ENCODE peak calls at places on chromosomes 16 and 17, in eight cellular contexts. H is heart left ventricle, E is tibial nerve, S is kidney epithelial cell, T is B cell, A is GM20000, R is breast epithelium, D is right atrium auricular region. M is an unnamed sample.
A peak's percentile ranks its signal among the peaks of the same experiment; 100 is the strongest.

GRCh38 chr16:71900336-71900735 is 5.0 kb downstream of the IST1 start:
- DNase-seq in S (no peak), E (no peak), D (no peak), R (no peak), H (no peak), A (no peak), T (peak; percentile 40), M (no peak)

GRCh38 chr17:72158895-72159885 is 38.4 kb downstream of the SOX9 start:
- DNase-seq in S (no peak), R (no peak), A (no peak), D (no peak), T (no peak), H (no peak), E (no peak), M (no peak)

GRCh38 chr17:327971-328370 is 24.6 kb downstream of the RPH3AL start:
- DNase-seq in D (no peak), R (no peak), E (no peak), A (no peak), H (no peak), T (no peak), S (no peak), M (no peak)

GRCh38 chr16:57534881-57535658 is 1.3 kb downstream of the CCDC102A start:
- DNase-seq in T (peak; percentile 26), A (peak; percentile 25), H (no peak), R (peak; percentile 47), D (no peak), S (no peak), E (no peak), M (no peak)

GRCh38 chr16:49575352-49576172 is 202.0 kb downstream of the C16orf78 start:
- DNase-seq in R (no peak), H (peak; percentile 41), A (peak; percentile 76), E (no peak), S (no peak), D (no peak), T (peak; percentile 72), M (no peak)

GRCh38 chr16:8407351-8407750 is 183.0 kb downstream of the TMEM114 start:
- DNase-seq in A (no peak), H (no peak), E (no peak), S (no peak), T (no peak), D (no peak), R (no peak), M (no peak)

GRCh38 chr17:48816774-48817590 is at the start of gene TTLL6:
- DNase-seq in H (peak; percentile 86), E (peak; percentile 57), T (peak; percentile 88), R (peak; percentile 85), A (peak; percentile 83), D (peak; percentile 87), S (no peak), M (no peak)

GRCh38 chr16:31568577-31569359 is 41.1 kb downstream of the AHSP start:
- DNase-seq in T (no peak), A (no peak), R (no peak), E (no peak), S (no peak), D (no peak), H (no peak), M (no peak)

GRCh38 chr17:72725432-72726068 is 366.9 kb downstream of the SLC39A11 start:
- DNase-seq in H (peak; percentile 52), R (peak; percentile 68), A (peak; percentile 47), E (no peak), S (no peak), D (no peak), T (peak; percentile 22), M (peak; percentile 32)

GRCh38 chr16:84356591-84357116 is 11.7 kb upstream of the ATP2C2 start:
- DNase-seq in T (no peak), D (no peak), S (no peak), H (no peak), R (peak; percentile 72), A (no peak), E (peak; percentile 28), M (no peak)

GRCh38 chr17:76023900-76024237 is 3.2 kb downstream of the EVPL start:
- DNase-seq in T (no peak), E (no peak), D (no peak), S (no peak), A (no peak), H (no peak), R (no peak), M (no peak)

GRCh38 chr17:77253611-77254051 is 112.9 kb downstream of the SEC14L1 start:
- DNase-seq in H (no peak), R (no peak), S (no peak), E (no peak), T (no peak), D (no peak), A (no peak), M (no peak)

GRCh38 chr16:66830422-66831404 is at the start of gene NAE1:
- DNase-seq in T (peak; percentile 97), A (peak; percentile 97), R (peak; percentile 74), D (peak; percentile 73), H (peak; percentile 90), S (peak; percentile 47), E (peak; percentile 65), M (peak; percentile 52)

GRCh38 chr17:43771463-43771862 is 7.3 kb downstream of the DUSP3 start:
- DNase-seq in T (no peak), E (no peak), D (no peak), H (no peak), S (no peak), R (no peak), A (no peak), M (no peak)

GRCh38 chr16:2592786-2593185 is 55.0 kb downstream of the PDPK1 start:
- DNase-seq in S (no peak), E (no peak), A (no peak), R (no peak), D (no peak), H (no peak), T (peak; percentile 28), M (no peak)

GRCh38 chr17:1776857-1777256 is 15.0 kb downstream of the SERPINF1 start:
- DNase-seq in E (no peak), A (no peak), R (no peak), H (no peak), T (no peak), S (no peak), D (no peak), M (no peak)

GRCh38 chr17:72445055-72445991 is 324.5 kb downstream of the SOX9 start:
- DNase-seq in D (no peak), S (no peak), E (no peak), H (no peak), A (no peak), T (no peak), R (no peak), M (no peak)

GRCh38 chr16:11470676-11471415 is 115.9 kb downstream of the LITAF start:
- DNase-seq in E (no peak), R (no peak), H (no peak), S (no peak), D (no peak), T (no peak), A (no peak), M (no peak)

GRCh38 chr16:70661918-70662641 is 15.7 kb downstream of the IL34 start:
- DNase-seq in T (peak; percentile 39), E (no peak), A (no peak), R (no peak), S (no peak), D (no peak), H (peak; percentile 36), M (no peak)

GRCh38 chr16:55389426-55390073 is 65.5 kb downstream of the IRX6 start:
- DNase-seq in R (no peak), E (no peak), T (no peak), D (no peak), A (no peak), S (no peak), H (peak; percentile 56), M (no peak)

DNA sequence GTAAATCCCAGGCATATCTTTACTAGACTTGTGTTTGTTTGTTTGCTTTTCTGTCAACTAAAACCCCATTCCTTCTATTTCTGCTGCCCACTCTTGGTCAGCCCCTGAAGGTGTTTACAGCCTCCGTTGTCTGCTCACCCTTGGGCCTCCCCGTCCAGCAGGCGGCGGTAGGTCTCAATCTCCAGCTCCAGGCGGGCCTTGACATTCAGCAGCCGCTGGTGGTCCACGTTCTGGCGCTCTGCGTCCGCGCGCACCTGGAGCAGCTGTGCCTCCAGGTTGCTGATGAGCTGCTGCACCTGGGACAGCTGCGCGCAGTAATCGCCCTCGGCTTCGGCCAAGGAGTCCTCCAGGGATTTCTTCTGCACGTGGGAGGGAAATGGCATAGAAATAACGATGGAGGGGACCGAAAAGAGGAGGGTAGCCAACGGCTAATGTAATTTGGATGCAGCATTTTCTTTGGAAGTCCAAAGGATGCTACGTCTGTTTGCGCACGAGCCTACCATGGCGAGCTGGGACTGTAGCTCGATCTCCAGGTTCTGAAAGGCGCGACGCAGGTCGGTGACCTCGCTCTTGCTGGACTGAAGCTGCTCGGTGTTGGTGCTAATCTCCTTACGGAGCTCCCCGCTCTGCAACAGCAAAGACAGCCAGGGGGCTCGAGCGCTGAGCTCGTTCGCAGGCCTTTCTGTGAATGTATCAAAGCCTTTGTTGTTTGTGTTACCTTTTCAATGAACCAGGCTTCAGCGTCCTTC is 3.9 kb downstream of the KRT12 start:
- DNase-seq in E (no peak), R (no peak), T (no peak), H (no peak), A (peak; percentile 16), S (no peak), D (no peak), M (no peak)
- TF ChIP-seq CTCF in E (no peak), R (no peak), T (no peak), H (no peak), A (peak; percentile 33), S (peak; percentile 36), D (no peak), M (peak; percentile 34)

DNA sequence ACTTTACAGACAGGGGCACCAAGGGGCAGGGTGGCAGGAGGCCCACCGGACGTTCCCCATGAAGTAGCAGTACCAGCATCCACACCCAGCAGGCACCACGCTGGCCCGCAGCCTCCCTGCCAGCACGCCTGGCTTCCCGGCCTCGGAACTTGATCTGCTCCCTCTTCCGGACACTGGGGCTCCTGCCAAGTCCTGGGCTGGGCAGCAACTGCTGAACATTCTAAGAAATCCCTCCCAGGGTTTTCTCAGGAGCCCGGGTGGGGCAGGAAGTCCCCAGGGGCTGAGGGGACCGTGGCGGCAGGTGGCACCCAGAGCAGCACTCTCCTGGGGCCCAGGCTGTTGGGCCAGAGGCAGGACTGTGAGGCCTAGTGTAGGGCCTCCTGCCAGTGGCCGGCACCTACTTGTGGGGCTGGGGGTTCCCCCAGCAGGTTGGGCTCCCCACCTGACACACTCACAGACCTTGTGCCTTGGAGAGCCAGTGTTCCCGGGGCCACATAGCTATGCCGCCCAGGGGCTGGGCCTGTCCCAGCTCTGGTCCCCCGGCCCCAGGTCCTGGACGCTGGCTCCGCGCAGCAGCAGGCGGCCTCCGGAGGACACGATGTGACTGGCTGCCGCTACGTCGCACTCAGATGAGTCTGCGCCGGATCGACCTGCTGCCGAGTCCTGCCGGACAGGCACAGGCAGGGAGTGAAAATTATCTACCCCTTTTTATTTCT is 86.2 kb upstream of the CBX4 start:
- DNase-seq in A (no peak), T (no peak), E (no peak), D (no peak), S (no peak), H (peak; percentile 57), R (peak; percentile 80), M (no peak)
- TF ChIP-seq CTCF in A (no peak), T (no peak), E (no peak), D (no peak), S (peak; percentile 31), H (no peak), R (no peak), M (no peak)

GRCh38 chr16:21698169-21699032 is 34.6 kb downstream of the OTOA start:
- DNase-seq in D (no peak), T (no peak), H (no peak), S (no peak), E (no peak), A (no peak), R (no peak), M (no peak)
- TF ChIP-seq CTCF in D (no peak), T (no peak), H (no peak), S (no peak), E (no peak), A (no peak), R (no peak), M (peak; percentile 8)

GRCh38 chr16:88844412-88845118 is 12.2 kb downstream of the GALNS start:
- DNase-seq in T (no peak), D (no peak), R (no peak), A (no peak), S (no peak), E (no peak), H (no peak), M (no peak)
- TF ChIP-seq CTCF in T (no peak), D (no peak), R (no peak), A (no peak), S (no peak), E (no peak), H (no peak), M (peak; percentile 29)